ENCODE peak calls at places on chromosomes 5 and 9, in six cellular contexts. U is psoas muscle, G is endothelial cell, B is GM12865, F is WTC11, O is Calu3. M is an unnamed sample.

GRCh38 chr5:112070022-112070421 is 313.0 kb upstream of the NREP start:
- DNase-seq in U (no peak), O (no peak), F (no peak), B (no peak), G (no peak), M (no peak)

GRCh38 chr9:1202512-1203285 is 152.5 kb downstream of the DMRT2 start:
- DNase-seq in U (no peak), O (no peak), F (no peak), B (no peak), G (no peak), M (no peak)

GRCh38 chr9:81878530-81878929 is 49.7 kb upstream of the SPATA31D4 start:
- DNase-seq in F (no peak), B (no peak), U (no peak), O (no peak), G (no peak), M (no peak)

GRCh38 chr5:172910828-172911627 is 48.2 kb upstream of the RPL26L1 start:
- DNase-seq in O (peak; percentile 80), F (peak; percentile 31), B (peak; percentile 81), G (peak; percentile 47), U (peak; percentile 77), M (peak; percentile 55)

GRCh38 chr5:140109050-140109817 is 4.7 kb upstream of the PURA start:
- DNase-seq in B (no peak), G (peak; percentile 8), F (no peak), U (no peak), O (no peak), M (peak; percentile 13)

GRCh38 chr5:14003513-14003912 is 59.0 kb upstream of the DNAH5 start:
- DNase-seq in U (no peak), F (no peak), O (no peak), G (no peak), B (no peak), M (no peak)

GRCh38 chr9:38182321-38182720 is 113.3 kb upstream of the SHB start:
- DNase-seq in O (peak; percentile 2), F (no peak), B (peak; percentile 78), U (no peak), G (no peak), M (peak; percentile 29)

GRCh38 chr5:139698461-139699146 is 50.5 kb downstream of the CXXC5 start:
- DNase-seq in O (peak; percentile 77), G (peak; percentile 71), U (peak; percentile 83), F (peak; percentile 93), B (peak; percentile 59), M (peak; percentile 73)

GRCh38 chr9:27485158-27485557 is 38.9 kb upstream of the IFNK start:
- DNase-seq in G (no peak), U (no peak), F (no peak), B (peak; percentile 86), O (no peak), M (no peak)

GRCh38 chr5:135112008-135112670 is 78.1 kb upstream of the PITX1 start:
- DNase-seq in U (no peak), F (no peak), B (no peak), G (no peak), O (no peak), M (peak; percentile 39)

GRCh38 chr5:172849636-172850453 is 15.8 kb downstream of the ERGIC1 start:
- DNase-seq in B (peak; percentile 84), O (peak; percentile 30), U (peak; percentile 41), G (no peak), F (no peak), M (no peak)

GRCh38 chr5:83000448-83000847 is 76.7 kb downstream of the TMEM167A start:
- DNase-seq in U (no peak), G (no peak), B (no peak), F (no peak), O (peak; percentile 28), M (no peak)

GRCh38 chr5:65152131-65152530 is 329.6 kb downstream of the ADAMTS6 start:
- DNase-seq in F (no peak), B (no peak), O (no peak), G (no peak), U (no peak), M (peak; percentile 36)

GRCh38 chr5:95895771-95896170 is 65.9 kb downstream of the ELL2 start:
- DNase-seq in G (no peak), F (peak; percentile 16), U (no peak), B (no peak), O (no peak), M (no peak)

GRCh38 chr9:5767968-5768932 is 64.7 kb downstream of the ERMP1 start:
- DNase-seq in G (no peak), F (no peak), U (no peak), O (no peak), B (no peak), M (no peak)

GRCh38 chr5:144325532-144325931 is 154.9 kb downstream of the KCTD16 start:
- DNase-seq in O (no peak), U (no peak), G (no peak), F (no peak), B (no peak), M (no peak)

GRCh38 chr9:126471084-126471611 is 142.6 kb upstream of the LMX1B start:
- DNase-seq in B (peak; percentile 73), F (no peak), G (no peak), O (no peak), U (peak; percentile 71), M (no peak)

GRCh38 chr9:123007269-123007668 is 26.2 kb upstream of the GPR21 start:
- DNase-seq in G (no peak), F (no peak), U (no peak), O (no peak), B (no peak), M (no peak)

GRCh38 chr9:70480405-70480980 is 66.0 kb upstream of the KLF9 start:
- DNase-seq in B (no peak), U (peak; percentile 88), F (no peak), O (peak; percentile 36), G (no peak), M (peak; percentile 87)

GRCh38 chr5:116944171-116944570 is 369.5 kb upstream of the SEMA6A start:
- DNase-seq in G (no peak), B (no peak), O (peak; percentile 6), F (peak; percentile 21), U (no peak), M (no peak)

GRCh38 chr9:16637218-16637617 is 233.3 kb downstream of the BNC2 start:
- DNase-seq in F (no peak), B (no peak), U (no peak), O (no peak), G (no peak), M (no peak)

GRCh38 chr5:168788107-168788506 is 208.9 kb upstream of the PANK3 start:
- DNase-seq in B (no peak), U (no peak), F (no peak), O (no peak), G (no peak), M (no peak)

GRCh38 chr9:89661391-89661949 is 56.7 kb downstream of the GADD45G start:
- DNase-seq in O (peak; percentile 20), B (no peak), U (no peak), F (no peak), G (no peak), M (peak; percentile 44)

GRCh38 chr9:132798817-132799790 is 79.0 kb downstream of the AK8 start:
- DNase-seq in G (no peak), O (peak; percentile 65), B (no peak), F (peak; percentile 36), U (no peak), M (peak; percentile 37)

GRCh38 chr9:25861416-25861815 is 183.2 kb upstream of the TUSC1 start:
- DNase-seq in U (no peak), F (no peak), O (no peak), B (no peak), G (no peak), M (no peak)

GRCh38 chr5:136799806-136800372 is 434.5 kb upstream of the TRPC7 start:
- DNase-seq in U (no peak), B (no peak), F (no peak), G (no peak), O (no peak), M (no peak)

GRCh38 chr5:136805466-136805865 is 440.1 kb upstream of the TRPC7 start:
- DNase-seq in G (no peak), F (no peak), O (no peak), U (no peak), B (no peak), M (no peak)

DNA sequence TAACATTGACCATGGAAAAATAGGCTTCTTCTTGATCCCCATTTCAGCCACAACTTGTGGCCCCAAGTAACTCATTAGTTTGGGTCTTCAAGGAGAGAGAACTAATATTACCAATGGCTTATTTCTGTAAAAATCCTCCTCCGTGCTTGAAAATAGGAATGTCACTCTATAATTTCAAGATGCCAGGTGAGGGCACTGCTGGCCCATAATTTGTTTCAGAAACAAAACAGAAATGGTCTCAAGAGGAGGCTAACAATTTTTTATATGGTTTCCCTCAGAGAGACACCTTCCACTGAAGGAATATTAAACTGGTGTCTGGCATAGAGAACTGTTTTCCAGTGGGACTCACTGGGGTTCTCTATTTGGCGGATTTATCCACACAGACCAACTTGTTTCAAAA is 437.0 kb upstream of the TRPC7 start:
- DNase-seq in B (no peak), O (peak; percentile 44), G (peak; percentile 14), U (no peak), F (no peak), M (peak; percentile 16)
- TF ChIP-seq CTCF in B (no peak), O (no peak), G (no peak), U (peak; percentile 40), F (no peak), M (peak; percentile 52)

GRCh38 chr5:55426455-55426854 is 108.3 kb downstream of the PLPP1 start:
- DNase-seq in O (no peak), U (no peak), B (no peak), G (no peak), F (no peak), M (no peak)
- TF ChIP-seq CTCF in O (no peak), U (no peak), B (no peak), G (no peak), F (no peak), M (no peak)

GRCh38 chr9:12853021-12853420 is 78.2 kb downstream of the LURAP1L start:
- DNase-seq in O (no peak), U (no peak), F (no peak), B (no peak), G (no peak), M (no peak)
- TF ChIP-seq CTCF in O (no peak), U (no peak), F (no peak), B (no peak), G (no peak), M (no peak)

GRCh38 chr5:163079618-163080017 is 357.8 kb upstream of the CCNG1 start:
- DNase-seq in O (peak; percentile 5), B (peak; percentile 30), F (peak; percentile 41), G (peak; percentile 7), U (no peak), M (no peak)
- TF ChIP-seq CTCF in O (peak; percentile 21), B (peak; percentile 53), F (peak; percentile 42), G (peak; percentile 38), U (no peak), M (no peak)

DNA sequence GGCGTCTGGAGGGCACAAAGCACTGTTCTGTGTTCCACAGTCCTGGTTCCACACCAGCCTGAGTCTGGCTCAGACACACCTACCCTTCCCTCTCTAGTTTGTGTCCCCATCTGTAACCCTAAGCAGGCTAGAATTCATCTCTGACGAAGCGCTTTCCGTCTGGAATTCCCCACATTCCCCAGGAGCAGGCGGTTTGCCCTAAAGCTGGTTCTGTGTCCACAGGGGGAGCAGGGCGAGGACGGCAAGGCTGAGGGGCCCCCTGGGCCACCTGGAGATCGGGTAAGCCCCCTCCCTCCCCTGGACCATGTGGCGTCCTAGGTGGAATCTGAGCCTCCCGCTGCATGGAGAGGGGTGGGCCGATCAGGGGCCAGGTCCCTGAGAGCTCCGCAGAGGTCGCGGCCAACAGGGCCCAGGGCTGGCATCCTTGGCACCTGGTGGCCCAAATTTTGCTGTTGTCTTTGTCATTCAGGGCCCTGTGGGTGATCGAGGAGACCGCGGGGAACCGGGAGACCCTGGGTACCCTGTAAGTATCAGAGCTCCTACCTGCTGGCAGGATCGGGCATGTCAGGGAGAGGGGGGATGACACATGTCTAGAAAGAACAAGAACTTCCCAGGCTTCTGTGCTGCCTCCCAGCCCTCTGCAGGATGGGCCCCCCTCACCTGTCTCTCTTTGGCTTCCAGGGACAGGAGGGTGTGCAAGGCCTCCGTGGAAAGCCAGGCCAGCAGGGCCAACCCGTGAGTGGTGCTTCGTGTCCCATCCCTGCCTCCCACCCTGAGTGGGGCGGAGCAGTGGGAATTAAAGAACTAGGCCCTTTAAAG is 34.5 kb upstream of the ORM1 start:
- DNase-seq in B (no peak), F (peak; percentile 43), G (no peak), O (no peak), U (peak; percentile 4), M (no peak)
- TF ChIP-seq CTCF in B (no peak), F (no peak), G (no peak), O (no peak), U (no peak), M (no peak)